ENCODE peak calls at places on chromosomes 16 and 17, in five cellular contexts. J, R, H, N and W are unnamed samples.

GRCh38 chr17:3885271-3885670 is 7.6 kb downstream of the CAMKK1 start:
- DNase-seq in J (no peak), R (no peak), H (no peak), N (no peak), W (peak)

GRCh38 chr17:49822829-49823228 is 25.0 kb downstream of the TAC4 start:
- DNase-seq in J (no peak), R (no peak), H (no peak), N (no peak), W (no peak)

GRCh38 chr17:31226373-31226772 is 70.7 kb downstream of the OMG start:
- DNase-seq in J (no peak), R (no peak), H (no peak), N (no peak), W (no peak)

GRCh38 chr16:79261461-79261860 is 339.1 kb downstream of the MAF start:
- DNase-seq in J (no peak), R (no peak), H (no peak), N (peak), W (peak)

GRCh38 chr17:58006563-58006923 is 503 bp downstream of the SRSF1 start:
- DNase-seq in J (no peak), R (peak), H (peak), N (peak), W (peak)

GRCh38 chr16:2016407-2016922 is 3.1 kb upstream of the NPW start:
- DNase-seq in J (no peak), R (no peak), H (no peak), N (no peak), W (no peak)

GRCh38 chr17:7220593-7221280 is 999 bp downstream of the ACADVL start:
- DNase-seq in J (peak), R (peak), H (peak), N (peak), W (peak)

GRCh38 chr16:76579277-76579676 is 302.1 kb downstream of the CNTNAP4 start:
- DNase-seq in J (no peak), R (peak), H (no peak), N (no peak), W (peak)

GRCh38 chr16:16992986-16993783 is 477.6 kb downstream of the XYLT1 start:
- DNase-seq in J (no peak), R (peak), H (no peak), N (no peak), W (peak)

GRCh38 chr17:44970136-44970737 is 2.1 kb upstream of the C1QL1 start:
- DNase-seq in J (no peak), R (no peak), H (no peak), N (no peak), W (peak)

GRCh38 chr16:54928421-54929089 is 2.1 kb upstream of the IRX5 start:
- DNase-seq in J (no peak), R (peak), H (peak), N (peak), W (peak)

GRCh38 chr17:76039121-76039520 is 12.0 kb upstream of the EVPL start:
- DNase-seq in J (no peak), R (no peak), H (no peak), N (no peak), W (no peak)

GRCh38 chr16:275041-275621 is 613 bp downstream of the RGS11 start:
- DNase-seq in J (no peak), R (no peak), H (no peak), N (no peak), W (no peak)

GRCh38 chr16:84952335-84953050 is 58.8 kb downstream of the ZDHHC7 start:
- DNase-seq in J (peak), R (peak), H (peak), N (peak), W (peak)

GRCh38 chr16:68116256-68116853 is 31.2 kb downstream of the NFATC3 start:
- DNase-seq in J (no peak), R (no peak), H (no peak), N (no peak), W (no peak)

GRCh38 chr16:75621170-75621477 is 2.0 kb downstream of the ADAT1 start:
- DNase-seq in J (no peak), R (peak), H (no peak), N (peak), W (peak)

GRCh38 chr16:86911311-86911999 is 333.1 kb downstream of the FOXL1 start:
- DNase-seq in J (no peak), R (no peak), H (no peak), N (no peak), W (no peak)

GRCh38 chr17:2780256-2780655 is 16.0 kb upstream of the RAP1GAP2 start:
- DNase-seq in J (no peak), R (no peak), H (no peak), N (no peak), W (no peak)

GRCh38 chr17:34313164-34313563 is 6.1 kb upstream of the CCL8 start:
- DNase-seq in J (no peak), R (no peak), H (no peak), N (no peak), W (no peak)

GRCh38 chr16:11372924-11373306 is 27.7 kb downstream of the RMI2 start:
- DNase-seq in J (no peak), R (no peak), H (no peak), N (no peak), W (no peak)

GRCh38 chr16:88306860-88307545 is 75.8 kb upstream of the ZNF469 start:
- DNase-seq in J (no peak), R (peak), H (no peak), N (no peak), W (peak)

GRCh38 chr16:69595127-69596036 is 29.6 kb downstream of the NFAT5 start:
- DNase-seq in J (no peak), R (peak), H (no peak), N (no peak), W (peak)

GRCh38 chr17:1056761-1057160 is 59.8 kb downstream of the TIMM22 start:
- DNase-seq in J (no peak), R (no peak), H (no peak), N (no peak), W (no peak)

GRCh38 chr16:30934827-30935557 is 11.6 kb downstream of the FBXL19 start:
- DNase-seq in J (peak), R (peak), H (no peak), N (peak), W (peak)

GRCh38 chr17:81741049-81741593 is 29.0 kb downstream of the SLC25A10 start:
- DNase-seq in J (no peak), R (no peak), H (no peak), N (no peak), W (no peak)

GRCh38 chr17:82243648-82244412 is 15.0 kb downstream of the SLC16A3 start:
- DNase-seq in J (no peak), R (no peak), H (no peak), N (no peak), W (no peak)

GRCh38 chr16:87966685-87967185 is 15.5 kb downstream of the BANP start:
- DNase-seq in J (no peak), R (no peak), H (no peak), N (no peak), W (no peak)

GRCh38 chr17:80145076-80146075 is 1.6 kb downstream of the EIF4A3 start:
- DNase-seq in J (no peak), R (no peak), H (no peak), N (no peak), W (no peak)

GRCh38 chr16:17447273-17447672 is 23.5 kb downstream of the XYLT1 start:
- DNase-seq in J (no peak), R (no peak), H (no peak), N (no peak), W (no peak)

GRCh38 chr17:67461228-67461780 is 84.2 kb downstream of the PITPNC1 start:
- DNase-seq in J (no peak), R (no peak), H (no peak), N (no peak), W (no peak)

GRCh38 chr17:6303664-6304063 is 131.3 kb downstream of the AIPL1 start:
- DNase-seq in J (no peak), R (no peak), H (no peak), N (no peak), W (peak)

GRCh38 chr17:32794533-32795246 is 82.2 kb downstream of the MYO1D start:
- DNase-seq in J (no peak), R (no peak), H (no peak), N (no peak), W (no peak)

GRCh38 chr17:5758651-5759050 is 174.3 kb upstream of the NLRP1 start:
- DNase-seq in J (no peak), R (peak), H (no peak), N (no peak), W (peak)

GRCh38 chr16:70253291-70254094 is 1.8 kb upstream of the EXOSC6 start:
- DNase-seq in J (no peak), R (no peak), H (no peak), N (peak), W (no peak)

GRCh38 chr16:29663020-29663828 is at the start of gene SPN:
- DNase-seq in J (no peak), R (no peak), H (no peak), N (no peak), W (no peak)

GRCh38 chr16:23679274-23679985 is 741 bp downstream of the PLK1 start:
- DNase-seq in J (no peak), R (peak), H (peak), N (no peak), W (peak)

GRCh38 chr17:79920751-79921410 is 81.6 kb upstream of the CBX4 start:
- DNase-seq in J (no peak), R (no peak), H (no peak), N (no peak), W (no peak)